ENCODE peak calls at places on chromosomes 3 and 15, in five cellular contexts. One of them, this sample, is unnamed.

GRCh38 chr3:195259146-195259563 is 11.8 kb downstream of the XXYLT1 start:
- DNase-seq in effector CD4-positive, alpha-beta T cell: no peak
- DNase-seq in activated CD8-positive, alpha-beta memory T cell treated with anti-CD3 and anti-CD28 coated beads, Interleukin-2, amount 50 U/mL, for 48 hours: no peak
- DNase-seq in stimulated activated CD4-positive, alpha-beta T cell treated with anti-CD3 and anti-CD28 coated beads, Interleukin-2, amount 100 ng/mL, for 48 hours: no peak
- DNase-seq in NCI-H1694: no peak
- DNase-seq in this sample: no peak

GRCh38 chr15:82750831-82751181 is 41.1 kb upstream of the AP3B2 start:
- DNase-seq in effector CD4-positive, alpha-beta T cell: no peak
- DNase-seq in activated CD8-positive, alpha-beta memory T cell treated with anti-CD3 and anti-CD28 coated beads, Interleukin-2, amount 50 U/mL, for 48 hours: no peak
- DNase-seq in stimulated activated CD4-positive, alpha-beta T cell treated with anti-CD3 and anti-CD28 coated beads, Interleukin-2, amount 100 ng/mL, for 48 hours: no peak
- DNase-seq in NCI-H1694: no peak
- DNase-seq in this sample: no peak

GRCh38 chr15:96087180-96087886 is 243.2 kb upstream of the NR2F2 start:
- DNase-seq in effector CD4-positive, alpha-beta T cell: no peak
- DNase-seq in activated CD8-positive, alpha-beta memory T cell treated with anti-CD3 and anti-CD28 coated beads, Interleukin-2, amount 50 U/mL, for 48 hours: no peak
- DNase-seq in stimulated activated CD4-positive, alpha-beta T cell treated with anti-CD3 and anti-CD28 coated beads, Interleukin-2, amount 100 ng/mL, for 48 hours: no peak
- DNase-seq in NCI-H1694: no peak
- DNase-seq in this sample: no peak

GRCh38 chr3:186381424-186382216 is 19.6 kb upstream of the DGKG start:
- DNase-seq in effector CD4-positive, alpha-beta T cell: no peak
- DNase-seq in activated CD8-positive, alpha-beta memory T cell treated with anti-CD3 and anti-CD28 coated beads, Interleukin-2, amount 50 U/mL, for 48 hours: no peak
- DNase-seq in stimulated activated CD4-positive, alpha-beta T cell treated with anti-CD3 and anti-CD28 coated beads, Interleukin-2, amount 100 ng/mL, for 48 hours: no peak
- DNase-seq in NCI-H1694: no peak
- DNase-seq in this sample: no peak

GRCh38 chr15:65374334-65374733 is 3.5 kb downstream of the IGDCC3 start:
- DNase-seq in effector CD4-positive, alpha-beta T cell: no peak
- DNase-seq in activated CD8-positive, alpha-beta memory T cell treated with anti-CD3 and anti-CD28 coated beads, Interleukin-2, amount 50 U/mL, for 48 hours: no peak
- DNase-seq in stimulated activated CD4-positive, alpha-beta T cell treated with anti-CD3 and anti-CD28 coated beads, Interleukin-2, amount 100 ng/mL, for 48 hours: no peak
- DNase-seq in NCI-H1694: no peak
- DNase-seq in this sample: no peak

GRCh38 chr15:69758810-69759410 is 306.3 kb downstream of the RPLP1 start:
- DNase-seq in effector CD4-positive, alpha-beta T cell: peak
- DNase-seq in activated CD8-positive, alpha-beta memory T cell treated with anti-CD3 and anti-CD28 coated beads, Interleukin-2, amount 50 U/mL, for 48 hours: peak
- DNase-seq in stimulated activated CD4-positive, alpha-beta T cell treated with anti-CD3 and anti-CD28 coated beads, Interleukin-2, amount 100 ng/mL, for 48 hours: peak
- DNase-seq in NCI-H1694: no peak
- DNase-seq in this sample: no peak

GRCh38 chr15:48940508-48940907 is 23.2 kb downstream of the SHC4 start:
- DNase-seq in effector CD4-positive, alpha-beta T cell: no peak
- DNase-seq in activated CD8-positive, alpha-beta memory T cell treated with anti-CD3 and anti-CD28 coated beads, Interleukin-2, amount 50 U/mL, for 48 hours: no peak
- DNase-seq in stimulated activated CD4-positive, alpha-beta T cell treated with anti-CD3 and anti-CD28 coated beads, Interleukin-2, amount 100 ng/mL, for 48 hours: no peak
- DNase-seq in NCI-H1694: no peak
- DNase-seq in this sample: peak

GRCh38 chr3:6321999-6322398 is 538.9 kb upstream of the GRM7 start:
- DNase-seq in effector CD4-positive, alpha-beta T cell: no peak
- DNase-seq in activated CD8-positive, alpha-beta memory T cell treated with anti-CD3 and anti-CD28 coated beads, Interleukin-2, amount 50 U/mL, for 48 hours: no peak
- DNase-seq in stimulated activated CD4-positive, alpha-beta T cell treated with anti-CD3 and anti-CD28 coated beads, Interleukin-2, amount 100 ng/mL, for 48 hours: no peak
- DNase-seq in NCI-H1694: no peak
- DNase-seq in this sample: no peak

GRCh38 chr3:157167371-157167770 is 7.4 kb upstream of the CCNL1 start:
- DNase-seq in effector CD4-positive, alpha-beta T cell: no peak
- DNase-seq in activated CD8-positive, alpha-beta memory T cell treated with anti-CD3 and anti-CD28 coated beads, Interleukin-2, amount 50 U/mL, for 48 hours: no peak
- DNase-seq in stimulated activated CD4-positive, alpha-beta T cell treated with anti-CD3 and anti-CD28 coated beads, Interleukin-2, amount 100 ng/mL, for 48 hours: no peak
- DNase-seq in NCI-H1694: no peak
- DNase-seq in this sample: no peak

GRCh38 chr15:75063338-75063737 is 39.9 kb downstream of the PPCDC start:
- DNase-seq in effector CD4-positive, alpha-beta T cell: no peak
- DNase-seq in activated CD8-positive, alpha-beta memory T cell treated with anti-CD3 and anti-CD28 coated beads, Interleukin-2, amount 50 U/mL, for 48 hours: no peak
- DNase-seq in stimulated activated CD4-positive, alpha-beta T cell treated with anti-CD3 and anti-CD28 coated beads, Interleukin-2, amount 100 ng/mL, for 48 hours: no peak
- DNase-seq in NCI-H1694: no peak
- DNase-seq in this sample: no peak

GRCh38 chr15:51085764-51086163 is 8.9 kb downstream of the TNFAIP8L3 start:
- DNase-seq in effector CD4-positive, alpha-beta T cell: no peak
- DNase-seq in activated CD8-positive, alpha-beta memory T cell treated with anti-CD3 and anti-CD28 coated beads, Interleukin-2, amount 50 U/mL, for 48 hours: no peak
- DNase-seq in stimulated activated CD4-positive, alpha-beta T cell treated with anti-CD3 and anti-CD28 coated beads, Interleukin-2, amount 100 ng/mL, for 48 hours: no peak
- DNase-seq in NCI-H1694: no peak
- DNase-seq in this sample: no peak

GRCh38 chr3:116886202-116886893 is 176.8 kb downstream of the TUSC7 start:
- DNase-seq in effector CD4-positive, alpha-beta T cell: no peak
- DNase-seq in activated CD8-positive, alpha-beta memory T cell treated with anti-CD3 and anti-CD28 coated beads, Interleukin-2, amount 50 U/mL, for 48 hours: no peak
- DNase-seq in stimulated activated CD4-positive, alpha-beta T cell treated with anti-CD3 and anti-CD28 coated beads, Interleukin-2, amount 100 ng/mL, for 48 hours: no peak
- DNase-seq in NCI-H1694: no peak
- DNase-seq in this sample: no peak

GRCh38 chr3:122998856-122999255 is 28.7 kb downstream of the SEMA5B start:
- DNase-seq in effector CD4-positive, alpha-beta T cell: no peak
- DNase-seq in activated CD8-positive, alpha-beta memory T cell treated with anti-CD3 and anti-CD28 coated beads, Interleukin-2, amount 50 U/mL, for 48 hours: no peak
- DNase-seq in stimulated activated CD4-positive, alpha-beta T cell treated with anti-CD3 and anti-CD28 coated beads, Interleukin-2, amount 100 ng/mL, for 48 hours: no peak
- DNase-seq in NCI-H1694: no peak
- DNase-seq in this sample: no peak

GRCh38 chr3:47762233-47762632 is 19.5 kb downstream of the SMARCC1 start:
- DNase-seq in effector CD4-positive, alpha-beta T cell: no peak
- DNase-seq in activated CD8-positive, alpha-beta memory T cell treated with anti-CD3 and anti-CD28 coated beads, Interleukin-2, amount 50 U/mL, for 48 hours: no peak
- DNase-seq in stimulated activated CD4-positive, alpha-beta T cell treated with anti-CD3 and anti-CD28 coated beads, Interleukin-2, amount 100 ng/mL, for 48 hours: no peak
- DNase-seq in NCI-H1694: no peak
- DNase-seq in this sample: no peak

GRCh38 chr3:99532246-99532645 is 106.1 kb upstream of the COL8A1 start:
- DNase-seq in effector CD4-positive, alpha-beta T cell: no peak
- DNase-seq in activated CD8-positive, alpha-beta memory T cell treated with anti-CD3 and anti-CD28 coated beads, Interleukin-2, amount 50 U/mL, for 48 hours: no peak
- DNase-seq in stimulated activated CD4-positive, alpha-beta T cell treated with anti-CD3 and anti-CD28 coated beads, Interleukin-2, amount 100 ng/mL, for 48 hours: peak
- DNase-seq in NCI-H1694: peak
- DNase-seq in this sample: no peak

GRCh38 chr15:88792342-88793282 is 10.6 kb upstream of the ACAN start:
- DNase-seq in effector CD4-positive, alpha-beta T cell: no peak
- DNase-seq in activated CD8-positive, alpha-beta memory T cell treated with anti-CD3 and anti-CD28 coated beads, Interleukin-2, amount 50 U/mL, for 48 hours: no peak
- DNase-seq in stimulated activated CD4-positive, alpha-beta T cell treated with anti-CD3 and anti-CD28 coated beads, Interleukin-2, amount 100 ng/mL, for 48 hours: no peak
- DNase-seq in NCI-H1694: no peak
- DNase-seq in this sample: no peak

GRCh38 chr15:93382196-93382820 is 293.3 kb upstream of the RGMA start:
- DNase-seq in effector CD4-positive, alpha-beta T cell: no peak
- DNase-seq in activated CD8-positive, alpha-beta memory T cell treated with anti-CD3 and anti-CD28 coated beads, Interleukin-2, amount 50 U/mL, for 48 hours: no peak
- DNase-seq in stimulated activated CD4-positive, alpha-beta T cell treated with anti-CD3 and anti-CD28 coated beads, Interleukin-2, amount 100 ng/mL, for 48 hours: no peak
- DNase-seq in NCI-H1694: no peak
- DNase-seq in this sample: no peak

GRCh38 chr3:113912551-113913246 is 35.1 kb upstream of the ZDHHC23 start:
- DNase-seq in effector CD4-positive, alpha-beta T cell: peak
- DNase-seq in activated CD8-positive, alpha-beta memory T cell treated with anti-CD3 and anti-CD28 coated beads, Interleukin-2, amount 50 U/mL, for 48 hours: no peak
- DNase-seq in stimulated activated CD4-positive, alpha-beta T cell treated with anti-CD3 and anti-CD28 coated beads, Interleukin-2, amount 100 ng/mL, for 48 hours: peak
- DNase-seq in NCI-H1694: peak
- DNase-seq in this sample: peak

GRCh38 chr3:57397175-57398026 is 104.9 kb upstream of the ASB14 start:
- DNase-seq in effector CD4-positive, alpha-beta T cell: peak
- DNase-seq in activated CD8-positive, alpha-beta memory T cell treated with anti-CD3 and anti-CD28 coated beads, Interleukin-2, amount 50 U/mL, for 48 hours: peak
- DNase-seq in stimulated activated CD4-positive, alpha-beta T cell treated with anti-CD3 and anti-CD28 coated beads, Interleukin-2, amount 100 ng/mL, for 48 hours: peak
- DNase-seq in NCI-H1694: no peak
- DNase-seq in this sample: no peak

GRCh38 chr3:23442598-23443383 is 239.7 kb downstream of the UBE2E2 start:
- DNase-seq in effector CD4-positive, alpha-beta T cell: no peak
- DNase-seq in activated CD8-positive, alpha-beta memory T cell treated with anti-CD3 and anti-CD28 coated beads, Interleukin-2, amount 50 U/mL, for 48 hours: no peak
- DNase-seq in stimulated activated CD4-positive, alpha-beta T cell treated with anti-CD3 and anti-CD28 coated beads, Interleukin-2, amount 100 ng/mL, for 48 hours: no peak
- DNase-seq in NCI-H1694: no peak
- DNase-seq in this sample: no peak

GRCh38 chr15:27249723-27250160 is 278.8 kb downstream of the GABRG3 start:
- DNase-seq in effector CD4-positive, alpha-beta T cell: no peak
- DNase-seq in activated CD8-positive, alpha-beta memory T cell treated with anti-CD3 and anti-CD28 coated beads, Interleukin-2, amount 50 U/mL, for 48 hours: no peak
- DNase-seq in stimulated activated CD4-positive, alpha-beta T cell treated with anti-CD3 and anti-CD28 coated beads, Interleukin-2, amount 100 ng/mL, for 48 hours: no peak
- DNase-seq in NCI-H1694: no peak
- DNase-seq in this sample: no peak

GRCh38 chr15:72193781-72194396 is 3.7 kb downstream of the GRAMD2A start:
- DNase-seq in effector CD4-positive, alpha-beta T cell: no peak
- DNase-seq in activated CD8-positive, alpha-beta memory T cell treated with anti-CD3 and anti-CD28 coated beads, Interleukin-2, amount 50 U/mL, for 48 hours: no peak
- DNase-seq in stimulated activated CD4-positive, alpha-beta T cell treated with anti-CD3 and anti-CD28 coated beads, Interleukin-2, amount 100 ng/mL, for 48 hours: no peak
- DNase-seq in NCI-H1694: no peak
- DNase-seq in this sample: no peak

GRCh38 chr15:66269326-66270090 is 16.0 kb upstream of the MEGF11 start:
- DNase-seq in effector CD4-positive, alpha-beta T cell: no peak
- DNase-seq in activated CD8-positive, alpha-beta memory T cell treated with anti-CD3 and anti-CD28 coated beads, Interleukin-2, amount 50 U/mL, for 48 hours: no peak
- DNase-seq in stimulated activated CD4-positive, alpha-beta T cell treated with anti-CD3 and anti-CD28 coated beads, Interleukin-2, amount 100 ng/mL, for 48 hours: no peak
- DNase-seq in NCI-H1694: no peak
- DNase-seq in this sample: peak

GRCh38 chr15:58611731-58612676 is 137.5 kb downstream of the ADAM10 start:
- DNase-seq in effector CD4-positive, alpha-beta T cell: no peak
- DNase-seq in activated CD8-positive, alpha-beta memory T cell treated with anti-CD3 and anti-CD28 coated beads, Interleukin-2, amount 50 U/mL, for 48 hours: no peak
- DNase-seq in stimulated activated CD4-positive, alpha-beta T cell treated with anti-CD3 and anti-CD28 coated beads, Interleukin-2, amount 100 ng/mL, for 48 hours: no peak
- DNase-seq in NCI-H1694: no peak
- DNase-seq in this sample: no peak

GRCh38 chr15:89122532-89123525 is 34.6 kb downstream of the ABHD2 start:
- DNase-seq in effector CD4-positive, alpha-beta T cell: no peak
- DNase-seq in activated CD8-positive, alpha-beta memory T cell treated with anti-CD3 and anti-CD28 coated beads, Interleukin-2, amount 50 U/mL, for 48 hours: no peak
- DNase-seq in stimulated activated CD4-positive, alpha-beta T cell treated with anti-CD3 and anti-CD28 coated beads, Interleukin-2, amount 100 ng/mL, for 48 hours: no peak
- DNase-seq in NCI-H1694: no peak
- DNase-seq in this sample: no peak

GRCh38 chr3:20040476-20041196 is 390 bp downstream of the KAT2B start:
- DNase-seq in effector CD4-positive, alpha-beta T cell: peak
- DNase-seq in activated CD8-positive, alpha-beta memory T cell treated with anti-CD3 and anti-CD28 coated beads, Interleukin-2, amount 50 U/mL, for 48 hours: peak
- DNase-seq in stimulated activated CD4-positive, alpha-beta T cell treated with anti-CD3 and anti-CD28 coated beads, Interleukin-2, amount 100 ng/mL, for 48 hours: peak
- DNase-seq in NCI-H1694: no peak
- DNase-seq in this sample: no peak

GRCh38 chr15:95622843-95623242 is 707.7 kb upstream of the NR2F2 start:
- DNase-seq in effector CD4-positive, alpha-beta T cell: no peak
- DNase-seq in activated CD8-positive, alpha-beta memory T cell treated with anti-CD3 and anti-CD28 coated beads, Interleukin-2, amount 50 U/mL, for 48 hours: no peak
- DNase-seq in stimulated activated CD4-positive, alpha-beta T cell treated with anti-CD3 and anti-CD28 coated beads, Interleukin-2, amount 100 ng/mL, for 48 hours: no peak
- DNase-seq in NCI-H1694: no peak
- DNase-seq in this sample: no peak

GRCh38 chr3:66450389-66451022 is 50.3 kb downstream of the LRIG1 start:
- DNase-seq in effector CD4-positive, alpha-beta T cell: no peak
- DNase-seq in activated CD8-positive, alpha-beta memory T cell treated with anti-CD3 and anti-CD28 coated beads, Interleukin-2, amount 50 U/mL, for 48 hours: no peak
- DNase-seq in stimulated activated CD4-positive, alpha-beta T cell treated with anti-CD3 and anti-CD28 coated beads, Interleukin-2, amount 100 ng/mL, for 48 hours: no peak
- DNase-seq in NCI-H1694: no peak
- DNase-seq in this sample: no peak

This sample was measured in epithelial cell of prostate.